ENCODE peak calls at places on chromosome 11, in seven cellular contexts. X is NCI-H510A treated with DMSO at 0.1 percent for 48 hours, B is PC-9, Y is NCI-H1694 treated with DMSO at 0.1 percent for 48 hours, J is amniotic stem cell, K is small intestine, H is GM04503. W is an unnamed sample.
A peak's percentile ranks its signal among the peaks of the same experiment; 100 is the strongest.

GRCh38 chr11:7414729-7415536 is 70.4 kb upstream of the OLFML1 start:
- DNase-seq in X (no peak), B (no peak), Y (no peak), J (no peak), K (no peak), H (no peak), W (no peak)

GRCh38 chr11:11553595-11553994 is 68.2 kb downstream of the GALNT18 start:
- DNase-seq in X (no peak), B (no peak), Y (no peak), J (no peak), K (no peak), H (no peak), W (no peak)

GRCh38 chr11:19597194-19597593 is 115.4 kb upstream of the NAV2 start:
- DNase-seq in X (no peak), B (no peak), Y (no peak), J (peak; percentile 22), K (no peak), H (peak; percentile 64), W (no peak)

GRCh38 chr11:128448487-128448886 is 138.9 kb downstream of the ETS1 start:
- DNase-seq in X (peak; percentile 15), B (peak; percentile 98), Y (no peak), J (peak; percentile 23), K (peak; percentile 99), H (no peak), W (no peak)

GRCh38 chr11:11867720-11868119 is 25.9 kb downstream of the USP47 start:
- DNase-seq in X (no peak), B (no peak), Y (no peak), J (no peak), K (no peak), H (no peak), W (no peak)

GRCh38 chr11:12961615-12962014 is 47.5 kb upstream of the RASSF10 start:
- DNase-seq in X (no peak), B (no peak), Y (peak; percentile 15), J (no peak), K (no peak), H (no peak), W (no peak)

GRCh38 chr11:21472256-21472655 is 720.6 kb upstream of the ANO5 start:
- DNase-seq in X (no peak), B (no peak), Y (no peak), J (no peak), K (no peak), H (no peak), W (no peak)

GRCh38 chr11:107898270-107898669 is 30.0 kb upstream of the RAB39A start:
- DNase-seq in X (no peak), B (peak; percentile 58), Y (peak; percentile 1), J (no peak), K (peak; percentile 49), H (peak; percentile 20), W (peak; percentile 51)

GRCh38 chr11:17927041-17927440 is 85.8 kb downstream of the SERGEF start:
- DNase-seq in X (no peak), B (no peak), Y (no peak), J (no peak), K (no peak), H (no peak), W (no peak)

W was measured in GM20000.